ENCODE peak calls at places on chromosomes 13 and 19, in six cellular contexts. One of them, this sample, is unnamed.

GRCh38 chr19:2053601-2054389 is 2.8 kb upstream of the MKNK2 start:
- DNase-seq in MM.1S: no peak
- DNase-seq in H9: peak
- DNase-seq in PC-3: no peak
- DNase-seq in colonic mucosa: peak
- DNase-seq in SK-N-SH: no peak
- DNase-seq in this sample: no peak

GRCh38 chr19:2326699-2327360 is 1.6 kb downstream of the LSM7 start:
- DNase-seq in MM.1S: no peak
- DNase-seq in H9: no peak
- DNase-seq in PC-3: no peak
- DNase-seq in colonic mucosa: no peak
- DNase-seq in SK-N-SH: no peak
- DNase-seq in this sample: no peak

GRCh38 chr19:28705008-28705407 is 507.9 kb downstream of the UQCRFS1 start:
- DNase-seq in MM.1S: no peak
- DNase-seq in H9: no peak
- DNase-seq in PC-3: peak
- DNase-seq in colonic mucosa: no peak
- DNase-seq in SK-N-SH: no peak
- DNase-seq in this sample: peak

GRCh38 chr19:15177269-15178116 is 23.3 kb downstream of the NOTCH3 start:
- DNase-seq in MM.1S: peak
- DNase-seq in H9: peak
- DNase-seq in PC-3: peak
- DNase-seq in colonic mucosa: peak
- DNase-seq in SK-N-SH: peak
- DNase-seq in this sample: peak

GRCh38 chr19:13619203-13619632 is 112.9 kb upstream of the CACNA1A start:
- DNase-seq in MM.1S: no peak
- DNase-seq in H9: no peak
- DNase-seq in PC-3: no peak
- DNase-seq in colonic mucosa: no peak
- DNase-seq in SK-N-SH: no peak
- DNase-seq in this sample: no peak

GRCh38 chr19:7104783-7105447 is 35.4 kb downstream of the ZNF557 start:
- DNase-seq in MM.1S: no peak
- DNase-seq in H9: no peak
- DNase-seq in PC-3: no peak
- DNase-seq in colonic mucosa: no peak
- DNase-seq in SK-N-SH: no peak
- DNase-seq in this sample: no peak

GRCh38 chr19:4908311-4908710 is 990 bp upstream of the UHRF1 start:
- DNase-seq in MM.1S: no peak
- DNase-seq in H9: peak
- DNase-seq in PC-3: no peak
- DNase-seq in colonic mucosa: no peak
- DNase-seq in SK-N-SH: no peak
- DNase-seq in this sample: no peak

GRCh38 chr19:530133-531008 is 1.2 kb upstream of the CDC34 start:
- DNase-seq in MM.1S: no peak
- DNase-seq in H9: no peak
- DNase-seq in PC-3: no peak
- DNase-seq in colonic mucosa: no peak
- DNase-seq in SK-N-SH: no peak
- DNase-seq in this sample: no peak

GRCh38 chr19:50333737-50334617 is 4.8 kb upstream of the KCNC3 start:
- DNase-seq in MM.1S: no peak
- DNase-seq in H9: peak
- DNase-seq in PC-3: peak
- DNase-seq in colonic mucosa: peak
- DNase-seq in SK-N-SH: peak
- DNase-seq in this sample: peak

GRCh38 chr19:7977723-7978040 is 27.8 kb downstream of the ELAVL1 start:
- DNase-seq in MM.1S: no peak
- DNase-seq in H9: no peak
- DNase-seq in PC-3: no peak
- DNase-seq in colonic mucosa: no peak
- DNase-seq in SK-N-SH: no peak
- DNase-seq in this sample: no peak

DNA sequence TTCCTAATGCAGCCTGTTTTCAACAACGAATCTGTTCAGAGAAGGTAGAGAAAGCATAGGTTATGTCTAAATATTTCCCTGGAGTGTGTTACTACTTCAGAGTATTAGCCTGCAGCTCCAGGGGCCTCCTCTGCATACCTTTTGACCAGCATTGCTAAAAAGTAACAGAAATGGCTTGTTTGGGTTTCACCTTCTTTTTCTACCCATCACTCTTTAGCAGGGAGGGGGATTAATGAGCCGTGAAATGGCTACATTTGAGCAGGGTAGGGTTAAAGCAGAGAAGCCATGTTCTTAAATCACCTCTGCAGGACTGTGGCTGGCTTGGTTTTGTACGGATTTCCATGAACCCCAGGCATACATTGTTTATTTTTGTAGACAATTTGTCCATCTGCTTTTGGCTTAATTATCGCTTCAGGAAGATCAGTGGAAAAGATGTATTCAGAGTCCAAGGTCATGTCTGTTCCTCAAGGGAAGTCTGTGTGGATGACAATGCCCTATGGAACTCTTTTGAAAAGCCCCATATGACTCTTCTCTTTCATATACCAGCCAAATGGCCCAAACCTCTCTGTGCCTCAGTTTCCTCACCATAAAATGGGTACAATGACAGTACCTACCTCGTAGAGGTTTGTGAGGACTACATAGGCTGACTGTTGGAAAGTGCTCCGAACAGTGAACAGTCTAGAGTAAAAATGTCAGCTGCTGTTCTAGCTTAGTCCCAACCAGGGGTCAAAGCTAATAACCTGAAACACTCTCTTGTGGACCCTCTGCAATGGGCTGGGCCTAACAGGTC is 104.4 kb downstream of the COL4A2 start:
- DNase-seq in MM.1S: no peak
- DNase-seq in H9: no peak
- DNase-seq in PC-3: no peak
- DNase-seq in colonic mucosa: no peak
- DNase-seq in SK-N-SH: no peak
- DNase-seq in this sample: peak
- H3K9ac ChIP-seq in MM.1S: no peak
- H3K9ac ChIP-seq in H9: no peak
- H3K9ac ChIP-seq in PC-3: peak
- H3K9ac ChIP-seq in colonic mucosa: peak
- H3K9ac ChIP-seq in SK-N-SH: no peak
- H3K9ac ChIP-seq in this sample: peak

GRCh38 chr13:30145709-30146367 is 161.5 kb downstream of the KATNAL1 start:
- DNase-seq in MM.1S: no peak
- DNase-seq in H9: no peak
- DNase-seq in PC-3: no peak
- DNase-seq in colonic mucosa: no peak
- DNase-seq in SK-N-SH: no peak
- DNase-seq in this sample: no peak
- H3K9ac ChIP-seq in MM.1S: no peak
- H3K9ac ChIP-seq in H9: no peak
- H3K9ac ChIP-seq in PC-3: no peak
- H3K9ac ChIP-seq in colonic mucosa: no peak
- H3K9ac ChIP-seq in SK-N-SH: no peak
- H3K9ac ChIP-seq in this sample: no peak

GRCh38 chr13:105069106-105069505 is 1466.4 kb downstream of the EFNB2 start:
- DNase-seq in MM.1S: no peak
- DNase-seq in H9: no peak
- DNase-seq in PC-3: no peak
- DNase-seq in colonic mucosa: no peak
- DNase-seq in SK-N-SH: no peak
- DNase-seq in this sample: no peak

GRCh38 chr13:105059786-105060185 is 1475.7 kb downstream of the EFNB2 start:
- DNase-seq in MM.1S: no peak
- DNase-seq in H9: peak
- DNase-seq in PC-3: no peak
- DNase-seq in colonic mucosa: no peak
- DNase-seq in SK-N-SH: no peak
- DNase-seq in this sample: no peak

GRCh38 chr13:105058517-105058916 is 1476.9 kb downstream of the EFNB2 start:
- DNase-seq in MM.1S: no peak
- DNase-seq in H9: no peak
- DNase-seq in PC-3: no peak
- DNase-seq in colonic mucosa: no peak
- DNase-seq in SK-N-SH: no peak
- DNase-seq in this sample: no peak

DNA sequence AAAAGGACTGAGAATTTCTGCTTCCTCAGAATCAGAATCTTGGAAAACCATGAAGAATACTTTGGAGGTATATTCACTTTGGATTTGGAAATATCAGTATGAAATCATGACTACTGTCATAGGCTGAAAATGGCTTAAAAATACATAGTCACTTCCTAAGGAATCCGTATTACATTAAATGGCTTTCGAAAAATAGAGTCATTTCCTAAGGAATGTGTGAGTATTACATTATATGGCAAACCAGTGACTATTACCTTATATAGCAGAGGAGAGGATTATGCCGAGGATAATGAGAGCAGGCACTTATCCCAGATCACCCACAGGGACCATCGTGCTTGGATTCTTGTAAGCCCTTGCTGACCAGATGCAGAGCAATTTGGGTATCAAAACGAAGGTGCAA is 1471.8 kb downstream of the EFNB2 start:
- DNase-seq in MM.1S: no peak
- DNase-seq in H9: no peak
- DNase-seq in PC-3: peak
- DNase-seq in colonic mucosa: no peak
- DNase-seq in SK-N-SH: no peak
- DNase-seq in this sample: no peak
- H3K9ac ChIP-seq in MM.1S: no peak
- H3K9ac ChIP-seq in H9: no peak
- H3K9ac ChIP-seq in PC-3: no peak
- H3K9ac ChIP-seq in colonic mucosa: no peak
- H3K9ac ChIP-seq in SK-N-SH: no peak
- H3K9ac ChIP-seq in this sample: no peak

GRCh38 chr13:113554333-113554700 is 30.2 kb upstream of the TFDP1 start:
- DNase-seq in MM.1S: no peak
- DNase-seq in H9: no peak
- DNase-seq in PC-3: no peak
- DNase-seq in colonic mucosa: no peak
- DNase-seq in SK-N-SH: no peak
- DNase-seq in this sample: no peak

GRCh38 chr13:113552079-113552478 is 32.5 kb upstream of the TFDP1 start:
- DNase-seq in MM.1S: no peak
- DNase-seq in H9: peak
- DNase-seq in PC-3: no peak
- DNase-seq in colonic mucosa: no peak
- DNase-seq in SK-N-SH: no peak
- DNase-seq in this sample: no peak

GRCh38 chr13:113553541-113554332 is 30.8 kb upstream of the TFDP1 start:
- DNase-seq in MM.1S: no peak
- DNase-seq in H9: no peak
- DNase-seq in PC-3: no peak
- DNase-seq in colonic mucosa: peak
- DNase-seq in SK-N-SH: no peak
- DNase-seq in this sample: no peak

GRCh38 chr13:113551081-113552000 is 33.2 kb upstream of the TFDP1 start:
- DNase-seq in MM.1S: no peak
- DNase-seq in H9: peak
- DNase-seq in PC-3: no peak
- DNase-seq in colonic mucosa: peak
- DNase-seq in SK-N-SH: peak
- DNase-seq in this sample: no peak

DNA sequence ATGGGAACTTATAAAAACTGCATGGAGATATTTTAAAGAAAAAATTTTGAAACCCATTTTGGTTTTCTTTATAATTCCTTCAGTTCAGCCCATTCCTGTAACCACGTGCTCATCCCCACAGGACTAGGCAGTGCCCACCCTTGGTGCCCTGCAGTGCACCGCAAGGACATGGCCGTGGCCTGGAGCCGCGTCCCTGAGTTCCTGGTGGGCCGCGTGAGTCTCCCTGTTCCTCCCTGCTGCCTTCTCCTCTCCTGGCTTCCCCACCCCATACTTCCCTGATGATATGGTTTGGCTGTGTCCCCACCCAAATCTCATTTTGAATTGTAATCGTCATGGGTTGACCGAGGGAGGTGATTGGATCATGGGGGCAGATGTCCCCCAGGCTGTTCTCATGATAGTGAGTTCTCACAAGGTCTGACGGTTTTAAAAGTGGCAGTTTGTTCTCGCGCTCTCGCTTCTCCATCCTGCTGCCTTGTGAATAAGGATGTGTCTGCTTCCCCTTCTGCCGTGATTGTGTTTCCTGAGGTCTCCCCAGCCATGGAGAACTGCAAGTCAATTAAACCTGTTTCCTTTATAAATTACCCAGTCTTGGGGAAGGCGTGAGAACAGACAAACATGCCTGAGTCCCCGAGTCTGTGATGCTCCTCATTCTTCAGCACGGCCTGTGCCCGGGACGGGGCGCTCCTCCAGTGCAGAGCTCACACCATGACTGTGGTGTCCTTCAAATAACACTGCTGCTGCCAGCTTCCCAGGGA is 31.6 kb upstream of the TFDP1 start:
- DNase-seq in MM.1S: no peak
- DNase-seq in H9: peak
- DNase-seq in PC-3: no peak
- DNase-seq in colonic mucosa: peak
- DNase-seq in SK-N-SH: no peak
- DNase-seq in this sample: no peak
- H3K9ac ChIP-seq in MM.1S: no peak
- H3K9ac ChIP-seq in H9: no peak
- H3K9ac ChIP-seq in PC-3: no peak
- H3K9ac ChIP-seq in colonic mucosa: no peak
- H3K9ac ChIP-seq in SK-N-SH: no peak
- H3K9ac ChIP-seq in this sample: no peak